ENCODE peak calls at places on chromosomes 16 and 17, in nine cellular contexts. One of them, this sample, is unnamed. For H3K9me3, the result is how much of the 10 kb centered on the place peaks cover.

GRCh38 chr17:65975878-65976277 is 216.1 kb downstream of the CEP112 start:
- DNase-seq in tibial nerve: no peak
- DNase-seq in mammary epithelial cell: no peak
- DNase-seq in cardiac muscle cell: no peak
- DNase-seq in iPS DF 6.9: no peak
- DNase-seq in CD8-positive, alpha-beta memory T cell: no peak
- DNase-seq in uterus: no peak
- DNase-seq in heart left ventricle: no peak
- DNase-seq in AG04450: no peak
- DNase-seq in this sample: no peak

GRCh38 chr16:89289428-89290395 is 72.2 kb downstream of the ZNF778 start:
- DNase-seq in iPS DF 6.9: peak
- DNase-seq in mammary epithelial cell: peak
- DNase-seq in AG04450: peak
- DNase-seq in heart left ventricle: peak
- DNase-seq in tibial nerve: peak
- DNase-seq in uterus: no peak
- DNase-seq in CD8-positive, alpha-beta memory T cell: peak
- DNase-seq in cardiac muscle cell: peak
- DNase-seq in this sample: peak

GRCh38 chr16:27273670-27274522 is 5.3 kb upstream of the NSMCE1 start:
- DNase-seq in CD8-positive, alpha-beta memory T cell: no peak
- DNase-seq in mammary epithelial cell: no peak
- DNase-seq in uterus: no peak
- DNase-seq in AG04450: no peak
- DNase-seq in tibial nerve: no peak
- DNase-seq in cardiac muscle cell: no peak
- DNase-seq in heart left ventricle: no peak
- DNase-seq in iPS DF 6.9: no peak
- DNase-seq in this sample: no peak

GRCh38 chr17:76735006-76735405 is 2.1 kb downstream of the SRSF2 start:
- DNase-seq in mammary epithelial cell: peak
- DNase-seq in iPS DF 6.9: no peak
- DNase-seq in tibial nerve: no peak
- DNase-seq in AG04450: no peak
- DNase-seq in uterus: no peak
- DNase-seq in heart left ventricle: no peak
- DNase-seq in cardiac muscle cell: peak
- DNase-seq in CD8-positive, alpha-beta memory T cell: no peak
- DNase-seq in this sample: no peak

GRCh38 chr17:65228734-65229390 is 91.7 kb downstream of the RGS9 start:
- DNase-seq in uterus: no peak
- DNase-seq in mammary epithelial cell: peak
- DNase-seq in iPS DF 6.9: no peak
- DNase-seq in cardiac muscle cell: peak
- DNase-seq in AG04450: no peak
- DNase-seq in heart left ventricle: no peak
- DNase-seq in tibial nerve: no peak
- DNase-seq in CD8-positive, alpha-beta memory T cell: peak
- DNase-seq in this sample: no peak

GRCh38 chr16:66152841-66153525 is 213.5 kb upstream of the CDH5 start:
- DNase-seq in heart left ventricle: no peak
- DNase-seq in tibial nerve: no peak
- DNase-seq in uterus: no peak
- DNase-seq in iPS DF 6.9: no peak
- DNase-seq in mammary epithelial cell: no peak
- DNase-seq in AG04450: peak
- DNase-seq in cardiac muscle cell: peak
- DNase-seq in CD8-positive, alpha-beta memory T cell: no peak
- DNase-seq in this sample: no peak

GRCh38 chr16:28276301-28276700 is 16.0 kb upstream of the SBK1 start:
- DNase-seq in heart left ventricle: no peak
- DNase-seq in uterus: no peak
- DNase-seq in mammary epithelial cell: no peak
- DNase-seq in iPS DF 6.9: no peak
- DNase-seq in tibial nerve: no peak
- DNase-seq in AG04450: no peak
- DNase-seq in cardiac muscle cell: no peak
- DNase-seq in CD8-positive, alpha-beta memory T cell: no peak
- DNase-seq in this sample: no peak

GRCh38 chr17:41678907-41679739 is 9.6 kb upstream of the EIF1 start:
- DNase-seq in heart left ventricle: peak
- DNase-seq in mammary epithelial cell: peak
- DNase-seq in cardiac muscle cell: peak
- DNase-seq in AG04450: no peak
- DNase-seq in uterus: no peak
- DNase-seq in tibial nerve: no peak
- DNase-seq in iPS DF 6.9: no peak
- DNase-seq in CD8-positive, alpha-beta memory T cell: peak
- DNase-seq in this sample: no peak

GRCh38 chr17:21041753-21042433 is 918 bp downstream of the USP22 start:
- DNase-seq in cardiac muscle cell: peak
- DNase-seq in uterus: peak
- DNase-seq in tibial nerve: peak
- DNase-seq in CD8-positive, alpha-beta memory T cell: peak
- DNase-seq in heart left ventricle: peak
- DNase-seq in AG04450: no peak
- DNase-seq in iPS DF 6.9: no peak
- DNase-seq in mammary epithelial cell: peak
- DNase-seq in this sample: peak

GRCh38 chr16:80167657-80168056 is 373.1 kb upstream of the DYNLRB2 start:
- DNase-seq in iPS DF 6.9: no peak
- DNase-seq in cardiac muscle cell: no peak
- DNase-seq in CD8-positive, alpha-beta memory T cell: no peak
- DNase-seq in heart left ventricle: no peak
- DNase-seq in AG04450: no peak
- DNase-seq in mammary epithelial cell: peak
- DNase-seq in tibial nerve: no peak
- DNase-seq in uterus: no peak
- DNase-seq in this sample: no peak

GRCh38 chr16:15422222-15422621 is 12.2 kb upstream of the BMERB1 start:
- DNase-seq in iPS DF 6.9: no peak
- DNase-seq in heart left ventricle: no peak
- DNase-seq in cardiac muscle cell: no peak
- DNase-seq in mammary epithelial cell: no peak
- DNase-seq in tibial nerve: no peak
- DNase-seq in uterus: no peak
- DNase-seq in AG04450: no peak
- DNase-seq in CD8-positive, alpha-beta memory T cell: no peak
- DNase-seq in this sample: no peak

GRCh38 chr17:36148559-36149295 is 27.7 kb downstream of the TBC1D3B start:
- DNase-seq in cardiac muscle cell: peak
- DNase-seq in heart left ventricle: peak
- DNase-seq in CD8-positive, alpha-beta memory T cell: peak
- DNase-seq in mammary epithelial cell: peak
- DNase-seq in iPS DF 6.9: peak
- DNase-seq in tibial nerve: peak
- DNase-seq in AG04450: peak
- DNase-seq in uterus: peak
- DNase-seq in this sample: peak

GRCh38 chr17:79607941-79608728 is 2.7 kb downstream of the RBFOX3 start:
- DNase-seq in CD8-positive, alpha-beta memory T cell: no peak
- DNase-seq in uterus: peak
- DNase-seq in iPS DF 6.9: no peak
- DNase-seq in heart left ventricle: no peak
- DNase-seq in tibial nerve: no peak
- DNase-seq in cardiac muscle cell: peak
- DNase-seq in AG04450: no peak
- DNase-seq in mammary epithelial cell: peak
- DNase-seq in this sample: peak

GRCh38 chr16:8656376-8656775 is 18.0 kb upstream of the ABAT start:
- DNase-seq in CD8-positive, alpha-beta memory T cell: no peak
- DNase-seq in heart left ventricle: no peak
- DNase-seq in uterus: no peak
- DNase-seq in mammary epithelial cell: no peak
- DNase-seq in tibial nerve: no peak
- DNase-seq in AG04450: no peak
- DNase-seq in cardiac muscle cell: no peak
- DNase-seq in iPS DF 6.9: no peak
- DNase-seq in this sample: no peak

GRCh38 chr17:49393491-49394255 is 21.0 kb downstream of the PHB1 start:
- DNase-seq in CD8-positive, alpha-beta memory T cell: no peak
- DNase-seq in cardiac muscle cell: peak
- DNase-seq in tibial nerve: no peak
- DNase-seq in heart left ventricle: peak
- DNase-seq in iPS DF 6.9: no peak
- DNase-seq in mammary epithelial cell: no peak
- DNase-seq in uterus: no peak
- DNase-seq in AG04450: no peak
- DNase-seq in this sample: no peak

GRCh38 chr16:19743816-19744159 is 25.7 kb downstream of the IQCK start:
- DNase-seq in cardiac muscle cell: no peak
- DNase-seq in tibial nerve: no peak
- DNase-seq in iPS DF 6.9: no peak
- DNase-seq in heart left ventricle: no peak
- DNase-seq in CD8-positive, alpha-beta memory T cell: no peak
- DNase-seq in uterus: no peak
- DNase-seq in mammary epithelial cell: no peak
- DNase-seq in AG04450: no peak
- DNase-seq in this sample: no peak

GRCh38 chr16:10729649-10730048 is 14.0 kb upstream of the NUBP1 start:
- DNase-seq in iPS DF 6.9: no peak
- DNase-seq in uterus: no peak
- DNase-seq in CD8-positive, alpha-beta memory T cell: no peak
- DNase-seq in tibial nerve: no peak
- DNase-seq in cardiac muscle cell: peak
- DNase-seq in heart left ventricle: no peak
- DNase-seq in AG04450: no peak
- DNase-seq in mammary epithelial cell: peak
- DNase-seq in this sample: no peak

GRCh38 chr17:4858880-4859260 is 25.7 kb downstream of the MINK1 start:
- DNase-seq in mammary epithelial cell: peak
- DNase-seq in CD8-positive, alpha-beta memory T cell: no peak
- DNase-seq in tibial nerve: no peak
- DNase-seq in cardiac muscle cell: peak
- DNase-seq in heart left ventricle: peak
- DNase-seq in iPS DF 6.9: no peak
- DNase-seq in AG04450: no peak
- DNase-seq in uterus: peak
- DNase-seq in this sample: peak

GRCh38 chr16:6148361-6148760 is 1050.8 kb upstream of the EEF2KMT start:
- DNase-seq in tibial nerve: no peak
- DNase-seq in CD8-positive, alpha-beta memory T cell: no peak
- DNase-seq in iPS DF 6.9: no peak
- DNase-seq in AG04450: no peak
- DNase-seq in heart left ventricle: no peak
- DNase-seq in cardiac muscle cell: no peak
- DNase-seq in uterus: no peak
- DNase-seq in mammary epithelial cell: no peak
- DNase-seq in this sample: no peak

GRCh38 chr16:63038563-63039131 is 1002.4 kb upstream of the CDH8 start:
- DNase-seq in AG04450: no peak
- DNase-seq in iPS DF 6.9: no peak
- DNase-seq in uterus: no peak
- DNase-seq in mammary epithelial cell: no peak
- DNase-seq in tibial nerve: no peak
- DNase-seq in CD8-positive, alpha-beta memory T cell: no peak
- DNase-seq in cardiac muscle cell: no peak
- DNase-seq in heart left ventricle: no peak
- DNase-seq in this sample: no peak
- H3K9me3 ChIP-seq in AG04450: under half
- H3K9me3 ChIP-seq in iPS DF 6.9: under half
- H3K9me3 ChIP-seq in uterus: under half
- H3K9me3 ChIP-seq in mammary epithelial cell: under half
- H3K9me3 ChIP-seq in tibial nerve: under half
- H3K9me3 ChIP-seq in CD8-positive, alpha-beta memory T cell: under half
- H3K9me3 ChIP-seq in cardiac muscle cell: under half
- H3K9me3 ChIP-seq in heart left ventricle: under half
- H3K9me3 ChIP-seq in this sample: under half

GRCh38 chr16:85752511-85753420 is 1.9 kb upstream of the C16orf74 start:
- DNase-seq in AG04450: no peak
- DNase-seq in mammary epithelial cell: peak
- DNase-seq in CD8-positive, alpha-beta memory T cell: no peak
- DNase-seq in tibial nerve: no peak
- DNase-seq in uterus: peak
- DNase-seq in heart left ventricle: peak
- DNase-seq in iPS DF 6.9: no peak
- DNase-seq in cardiac muscle cell: peak
- DNase-seq in this sample: peak
- H3K4me3 ChIP-seq in AG04450: no peak
- H3K4me3 ChIP-seq in mammary epithelial cell: no peak
- H3K4me3 ChIP-seq in CD8-positive, alpha-beta memory T cell: no peak
- H3K4me3 ChIP-seq in tibial nerve: no peak
- H3K4me3 ChIP-seq in uterus: no peak
- H3K4me3 ChIP-seq in heart left ventricle: no peak
- H3K4me3 ChIP-seq in iPS DF 6.9: no peak
- H3K4me3 ChIP-seq in cardiac muscle cell: no peak
- H3K4me3 ChIP-seq in this sample: no peak

GRCh38 chr17:16551878-16552636 is 16.9 kb downstream of the ZNF287 start:
- DNase-seq in tibial nerve: no peak
- DNase-seq in mammary epithelial cell: no peak
- DNase-seq in heart left ventricle: no peak
- DNase-seq in uterus: no peak
- DNase-seq in cardiac muscle cell: no peak
- DNase-seq in iPS DF 6.9: no peak
- DNase-seq in AG04450: no peak
- DNase-seq in CD8-positive, alpha-beta memory T cell: no peak
- DNase-seq in this sample: no peak

DNA sequence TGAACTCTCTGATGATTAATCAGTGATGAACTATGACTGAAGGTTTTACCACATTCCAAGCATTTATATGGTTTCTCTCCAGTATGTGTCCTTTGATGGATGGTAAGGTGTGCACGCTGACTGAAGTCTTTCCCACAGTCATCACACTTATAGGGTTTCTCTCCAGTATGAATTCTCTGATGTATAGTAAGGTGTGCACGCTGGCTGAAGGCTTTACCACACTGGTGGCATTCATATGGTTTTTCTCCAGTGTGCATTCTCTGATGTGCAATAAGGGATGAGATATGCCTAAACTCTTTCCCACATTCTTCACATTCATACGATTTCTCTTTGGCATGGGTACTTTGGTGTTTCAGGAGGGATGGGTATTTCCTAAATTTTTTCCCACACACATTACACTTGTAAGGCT is 16.4 kb downstream of the ZNF287 start:
- DNase-seq in heart left ventricle: no peak
- DNase-seq in uterus: no peak
- DNase-seq in cardiac muscle cell: no peak
- DNase-seq in AG04450: no peak
- DNase-seq in tibial nerve: no peak
- DNase-seq in mammary epithelial cell: no peak
- DNase-seq in iPS DF 6.9: no peak
- DNase-seq in CD8-positive, alpha-beta memory T cell: no peak
- DNase-seq in this sample: no peak
- H3K9me3 ChIP-seq in heart left ventricle: under half
- H3K9me3 ChIP-seq in uterus: under half
- H3K9me3 ChIP-seq in cardiac muscle cell: under half
- H3K9me3 ChIP-seq in AG04450: under half
- H3K9me3 ChIP-seq in tibial nerve: under half
- H3K9me3 ChIP-seq in mammary epithelial cell: half or more
- H3K9me3 ChIP-seq in iPS DF 6.9: under half
- H3K9me3 ChIP-seq in CD8-positive, alpha-beta memory T cell: under half
- H3K9me3 ChIP-seq in this sample: half or more

DNA sequence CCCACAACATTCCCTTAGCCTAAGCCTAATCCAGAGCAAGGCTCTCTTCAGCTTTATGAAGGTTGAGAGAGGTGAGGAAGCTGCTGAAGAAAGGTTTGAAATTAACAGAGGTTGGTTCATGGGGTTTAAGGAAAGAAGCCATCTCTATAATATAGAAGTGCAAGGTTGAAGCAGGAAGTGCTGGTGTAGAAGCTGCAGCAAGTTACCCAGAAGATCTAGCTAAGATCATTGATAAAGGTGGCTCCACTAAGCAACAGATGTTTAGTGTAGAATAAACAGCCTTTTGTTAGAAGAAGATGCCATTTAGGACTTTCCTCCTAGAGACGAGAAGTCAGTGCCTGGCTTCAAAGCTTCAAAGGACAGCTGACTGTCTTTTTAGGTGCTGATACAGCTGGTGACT is 29.2 kb downstream of the GOSR1 start:
- DNase-seq in mammary epithelial cell: no peak
- DNase-seq in uterus: no peak
- DNase-seq in AG04450: no peak
- DNase-seq in tibial nerve: no peak
- DNase-seq in CD8-positive, alpha-beta memory T cell: no peak
- DNase-seq in iPS DF 6.9: no peak
- DNase-seq in heart left ventricle: no peak
- DNase-seq in cardiac muscle cell: no peak
- DNase-seq in this sample: no peak
- H3K4me3 ChIP-seq in mammary epithelial cell: no peak
- H3K4me3 ChIP-seq in uterus: no peak
- H3K4me3 ChIP-seq in AG04450: no peak
- H3K4me3 ChIP-seq in tibial nerve: no peak
- H3K4me3 ChIP-seq in CD8-positive, alpha-beta memory T cell: no peak
- H3K4me3 ChIP-seq in iPS DF 6.9: no peak
- H3K4me3 ChIP-seq in heart left ventricle: no peak
- H3K4me3 ChIP-seq in cardiac muscle cell: no peak
- H3K4me3 ChIP-seq in this sample: no peak

This sample was measured in heart right ventricle.